ENCODE peak calls at places on chromosomes 2 and 18, in five cellular contexts. N is RWPE1, Z is left lung, Q is thoracic aorta, A is MM.1S. D is an unnamed sample.

GRCh38 chr18:28559511-28559910 is 382.6 kb upstream of the CDH2 start:
- DNase-seq in N (no peak), Q (no peak), Z (no peak), A (no peak), D (no peak)

GRCh38 chr18:42578781-42579180 is 536.7 kb downstream of the RIT2 start:
- DNase-seq in A (no peak), Z (no peak), Q (no peak), N (no peak), D (no peak)

GRCh38 chr2:2950403-2950952 is 427.1 kb downstream of the EIPR1 start:
- DNase-seq in Z (no peak), Q (no peak), A (no peak), N (no peak), D (no peak)

GRCh38 chr2:185583058-185583816 is 155.4 kb upstream of the FSIP2 start:
- DNase-seq in A (no peak), N (peak), Z (peak), Q (no peak), D (no peak)

GRCh38 chr2:190359896-190360376 is 16.5 kb downstream of the INPP1 start:
- DNase-seq in Z (no peak), Q (peak), A (peak), N (peak), D (peak)

GRCh38 chr18:78696698-78697435 is 282.8 kb upstream of the SALL3 start:
- DNase-seq in N (no peak), Q (no peak), A (no peak), Z (no peak), D (no peak)

GRCh38 chr2:60439219-60439974 is 114.1 kb downstream of the BCL11A start:
- DNase-seq in N (no peak), A (peak), Q (no peak), Z (peak), D (peak)

GRCh38 chr2:236434593-236434992 is 135.0 kb upstream of the ACKR3 start:
- DNase-seq in Q (no peak), N (no peak), A (no peak), Z (no peak), D (no peak)

GRCh38 chr2:39679805-39680204 is 14.1 kb downstream of the TMEM178A start:
- DNase-seq in N (no peak), Z (peak), A (no peak), Q (no peak), D (no peak)

GRCh38 chr2:176140520-176141317 is 10.6 kb upstream of the HOXD4 start:
- DNase-seq in N (peak), Q (no peak), A (peak), Z (peak), D (peak)

GRCh38 chr18:1604751-1605150 is 700.1 kb downstream of the ADCYAP1 start:
- DNase-seq in Z (no peak), N (no peak), A (no peak), Q (no peak), D (no peak)

GRCh38 chr2:115650827-115651226 is 1208.4 kb downstream of the DPP10 start:
- DNase-seq in Z (no peak), N (no peak), A (no peak), Q (no peak), D (no peak)

GRCh38 chr2:9768388-9768787 is 74.9 kb upstream of the TAF1B start:
- DNase-seq in Q (no peak), N (no peak), A (no peak), Z (no peak), D (no peak)

GRCh38 chr2:78721302-78722033 is 304.0 kb upstream of the REG3G start:
- DNase-seq in N (no peak), A (no peak), Q (no peak), Z (no peak), D (no peak)

GRCh38 chr18:8314123-8314522 is 295.1 kb upstream of the RAB12 start:
- DNase-seq in Z (no peak), N (no peak), A (no peak), Q (no peak), D (no peak)

GRCh38 chr2:44997948-44998347 is 11.3 kb downstream of the SIX2 start:
- DNase-seq in Q (no peak), Z (no peak), N (no peak), A (no peak), D (no peak)

GRCh38 chr18:44589709-44590108 is 91.0 kb upstream of the SETBP1 start:
- DNase-seq in N (peak), A (no peak), Z (no peak), Q (no peak), D (no peak)

GRCh38 chr2:234446404-234447076 is 50.3 kb downstream of the ARL4C start:
- DNase-seq in A (no peak), Q (no peak), Z (peak), N (peak), D (peak)

GRCh38 chr2:29423267-29423666 is 308.1 kb downstream of the CLIP4 start:
- DNase-seq in Z (no peak), Q (no peak), N (no peak), A (no peak), D (no peak)

GRCh38 chr2:163800889-163801498 is 65.2 kb upstream of the FIGN start:
- DNase-seq in Z (no peak), Q (no peak), N (no peak), A (no peak), D (no peak)

GRCh38 chr2:55364189-55365055 is 55.2 kb downstream of the CCDC88A start:
- DNase-seq in A (no peak), N (peak), Q (peak), Z (no peak), D (no peak)

GRCh38 chr2:1808921-1809551 is 64.7 kb upstream of the PXDN start:
- DNase-seq in A (no peak), N (no peak), Z (no peak), Q (no peak), D (no peak)

GRCh38 chr18:4734903-4735302 is 279.8 kb upstream of the DLGAP1 start:
- DNase-seq in Q (no peak), N (no peak), A (peak), Z (no peak), D (no peak)

GRCh38 chr2:20652141-20652540 is 1.2 kb upstream of the HS1BP3 start:
- DNase-seq in A (no peak), Z (no peak), Q (no peak), N (no peak), D (no peak)

GRCh38 chr2:20652673-20653575 is 2.0 kb upstream of the HS1BP3 start:
- DNase-seq in A (no peak), Z (no peak), N (no peak), Q (no peak), D (no peak)

GRCh38 chr2:20651731-20652099 is 817 bp upstream of the HS1BP3 start:
- DNase-seq in Q (no peak), A (no peak), N (no peak), Z (no peak), D (no peak)

GRCh38 chr2:20654414-20654813 is 3.5 kb upstream of the HS1BP3 start:
- DNase-seq in Q (no peak), N (no peak), Z (no peak), A (no peak), D (no peak)

DNA sequence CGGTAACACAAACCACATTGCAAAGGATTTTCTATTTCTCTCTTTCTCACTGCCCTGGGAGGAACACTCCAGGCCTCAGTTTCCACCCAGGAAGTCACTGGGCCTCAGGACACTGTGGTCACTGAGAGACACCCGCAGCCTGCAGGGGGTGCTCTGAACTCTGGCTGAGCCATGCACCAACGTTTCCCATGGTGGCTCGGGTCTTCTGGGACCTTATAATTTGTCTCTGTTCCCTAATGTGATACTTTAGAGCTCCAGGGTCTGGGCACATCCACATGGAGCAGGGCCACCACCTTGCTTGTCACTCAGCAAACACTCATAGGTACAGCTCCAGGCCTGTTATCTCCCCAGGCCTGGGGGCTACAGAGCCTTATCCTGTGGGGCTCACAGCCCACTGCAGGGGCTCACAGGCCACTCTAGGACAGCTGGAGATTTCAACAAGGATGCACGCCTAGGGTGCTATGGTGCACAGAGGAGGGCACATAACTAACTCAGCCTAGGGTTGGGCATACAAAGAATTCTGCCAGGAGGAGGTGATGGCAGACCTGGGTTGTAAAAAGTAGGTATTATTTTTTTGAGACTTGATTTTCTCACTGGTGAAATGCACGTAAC is 2.9 kb upstream of the HS1BP3 start:
- DNase-seq in N (no peak), Z (no peak), Q (no peak), A (no peak), D (no peak)
- TF ChIP-seq CTCF in N (no peak), Z (no peak), Q (no peak), A (peak), D (no peak)

GRCh38 chr2:16525265-16525887 is 140.3 kb downstream of the CYRIA start:
- DNase-seq in A (peak), N (peak), Q (no peak), Z (no peak), D (no peak)
- TF ChIP-seq CTCF in A (peak), N (no peak), Q (no peak), Z (peak), D (no peak)

GRCh38 chr2:19801367-19802087 is 100.3 kb downstream of the TTC32 start:
- DNase-seq in Z (peak), A (no peak), N (peak), Q (peak), D (no peak)
- TF ChIP-seq CTCF in Z (no peak), A (no peak), N (no peak), Q (no peak), D (no peak)

GRCh38 chr2:219178377-219179175 is 501 bp downstream of the RETREG2 start:
- DNase-seq in A (peak), Q (no peak), N (peak), Z (no peak), D (no peak)

GRCh38 chr2:219175928-219176817 is 552 bp downstream of the CNPPD1 start:
- DNase-seq in Q (no peak), A (peak), N (peak), Z (peak), D (peak)

GRCh38 chr2:219179601-219180465 is 1.8 kb downstream of the RETREG2 start:
- DNase-seq in A (no peak), Q (no peak), Z (no peak), N (no peak), D (no peak)

GRCh38 chr2:219176818-219177593 is at the start of gene CNPPD1:
- DNase-seq in Z (peak), Q (peak), A (peak), N (peak), D (peak)

DNA sequence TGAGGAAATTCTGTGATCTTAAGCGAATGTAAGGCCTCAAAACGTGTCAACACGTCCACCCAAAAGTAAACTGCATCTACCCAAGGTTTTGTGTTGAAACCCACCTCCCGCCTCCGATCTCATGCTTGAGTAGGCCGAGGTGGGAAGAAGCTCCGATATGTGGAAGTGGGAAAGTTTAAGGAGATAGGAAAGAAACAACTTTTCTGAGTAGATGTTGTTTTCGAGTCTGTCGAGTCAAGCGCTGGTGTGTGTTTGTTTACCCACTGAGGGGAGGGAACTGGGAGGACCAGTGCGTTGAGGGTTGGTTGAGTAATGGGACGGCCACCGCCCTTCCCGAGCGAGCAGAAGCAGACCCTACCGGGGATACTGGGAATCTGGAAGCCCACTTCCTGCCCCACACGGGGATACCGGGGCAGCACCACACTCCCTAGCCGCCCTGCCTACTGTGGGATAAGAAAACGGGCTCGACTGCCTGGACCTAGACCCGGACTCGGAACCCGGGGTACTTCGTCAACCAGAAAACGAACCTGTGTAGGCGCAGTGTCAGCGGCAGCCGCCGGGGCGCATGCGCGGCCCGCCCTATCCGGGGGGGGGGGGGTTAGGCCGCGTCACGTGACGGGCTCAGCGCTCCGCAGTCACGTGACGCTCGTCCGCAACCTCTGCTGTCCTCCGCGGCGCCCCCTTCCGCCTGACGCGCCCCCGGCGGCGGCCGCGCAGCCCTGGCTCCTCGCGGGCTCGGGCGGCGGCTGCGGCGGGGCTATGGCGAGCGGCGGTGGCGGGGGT is at the start of gene RETREG2:
- DNase-seq in A (peak), Z (peak), N (peak), Q (peak), D (peak)
- TF ChIP-seq CTCF in A (no peak), Z (peak), N (no peak), Q (peak), D (no peak)

DNA sequence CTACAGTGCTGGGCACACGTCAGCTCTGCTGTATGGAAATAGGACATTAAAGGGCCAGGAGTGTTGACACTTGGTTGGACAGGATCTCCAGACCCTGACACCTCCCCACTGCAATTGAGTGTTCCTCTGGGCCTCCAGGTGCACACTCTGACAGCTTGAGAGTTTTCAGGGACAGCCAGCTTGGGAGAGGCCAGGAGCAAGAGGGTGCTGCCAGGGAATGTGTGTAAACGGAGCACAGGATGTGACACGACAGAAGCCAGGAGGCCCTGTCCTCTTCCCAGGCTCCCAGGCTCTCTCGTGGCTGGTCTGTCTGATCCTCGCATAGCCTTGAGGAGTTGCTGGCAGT is 318.1 kb upstream of the HS6ST1 start:
- DNase-seq in Q (no peak), N (no peak), Z (peak), A (no peak), D (no peak)
- TF ChIP-seq CTCF in Q (no peak), N (no peak), Z (no peak), A (no peak), D (no peak)

DNA sequence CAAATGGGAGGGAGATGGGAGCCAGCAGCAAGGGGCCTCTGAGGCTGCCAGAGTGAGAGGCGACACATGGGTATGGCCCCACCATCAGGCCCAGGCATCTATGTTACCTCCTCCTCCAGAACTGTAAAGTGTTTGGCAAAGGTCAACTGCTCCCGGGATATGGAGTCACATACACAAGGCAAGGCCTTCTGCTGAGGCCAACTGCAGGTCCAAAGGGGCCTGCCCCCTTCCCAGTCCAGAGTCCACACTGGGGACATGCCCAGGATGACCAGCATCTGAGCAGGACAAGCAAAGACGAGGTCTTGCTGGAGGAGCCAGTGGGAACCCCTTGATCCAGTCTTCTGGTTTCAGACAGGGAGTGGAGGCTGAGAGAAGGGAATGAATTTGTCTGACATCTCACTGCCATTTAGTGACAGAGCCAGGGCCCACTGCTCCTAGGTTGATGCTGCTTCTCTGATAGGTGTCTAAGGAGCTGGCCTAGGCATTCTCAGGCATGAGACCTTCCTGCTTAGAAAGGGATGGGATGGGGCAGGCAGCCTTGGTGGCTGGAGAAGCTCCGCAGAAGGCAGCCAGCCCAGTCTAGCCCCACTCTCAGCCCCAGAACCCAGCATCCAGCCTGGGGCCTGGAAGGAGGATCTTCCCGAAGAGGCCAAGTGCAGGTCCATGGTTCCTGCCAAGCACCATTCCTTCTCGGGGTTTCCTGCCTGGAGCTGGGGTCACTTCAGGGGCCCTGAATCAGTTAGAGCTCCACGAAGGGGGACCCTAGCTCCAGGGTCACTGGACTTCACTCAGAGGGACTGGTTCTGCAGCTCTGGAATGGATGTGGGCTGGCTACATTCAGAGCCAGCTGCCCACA is 26.4 kb downstream of the EMX1 start:
- DNase-seq in A (no peak), Z (no peak), Q (no peak), N (no peak), D (no peak)
- TF ChIP-seq CTCF in A (no peak), Z (no peak), Q (no peak), N (no peak), D (no peak)

GRCh38 chr2:150425121-150425559 is 62.3 kb downstream of the RND3 start:
- DNase-seq in N (no peak), A (no peak), Q (no peak), Z (no peak), D (no peak)
- TF ChIP-seq CTCF in N (no peak), A (no peak), Q (peak), Z (peak), D (no peak)